ENCODE peak calls at places on chromosomes 12 and 14, in seven cellular contexts. Z is upper lobe of right lung, E is fibroblast of pulmonary artery, L is endodermal cell, Y is OCI-LY7, N is bronchial epithelial cell, W is cardiac fibroblast. G is an unnamed sample.

GRCh38 chr12:12934556-12934955 is 17.4 kb downstream of the GPRC5D start:
- DNase-seq in W (no peak), L (no peak), Z (no peak), N (no peak), Y (no peak), E (no peak), G (no peak)

GRCh38 chr12:6228535-6229223 is 28.5 kb downstream of the CD9 start:
- DNase-seq in Z (no peak), L (no peak), W (no peak), N (no peak), Y (no peak), E (no peak), G (no peak)

GRCh38 chr14:104554088-104554607 is 25.4 kb upstream of the C14orf180 start:
- DNase-seq in W (no peak), Y (no peak), E (no peak), N (no peak), Z (peak; percentile 60), L (peak; percentile 38), G (no peak)

GRCh38 chr14:75046899-75047298 is 4.4 kb downstream of the MLH3 start:
- DNase-seq in N (no peak), W (no peak), Y (no peak), E (peak; percentile 18), Z (no peak), L (no peak), G (no peak)

GRCh38 chr12:94174576-94174975 is 26.2 kb downstream of the PLXNC1 start:
- DNase-seq in E (no peak), N (no peak), L (no peak), Z (no peak), Y (peak; percentile 62), W (no peak), G (no peak)

GRCh38 chr14:76763362-76764041 is 2.2 kb downstream of the VASH1 start:
- DNase-seq in E (peak; percentile 49), W (peak; percentile 39), N (no peak), L (peak; percentile 21), Z (no peak), Y (no peak), G (no peak)

GRCh38 chr14:56953884-56954283 is 143.6 kb upstream of the OTX2 start:
- DNase-seq in Z (no peak), L (no peak), Y (no peak), E (no peak), N (no peak), W (no peak), G (no peak)

GRCh38 chr12:3207858-3208257 is 130.7 kb downstream of the TSPAN9 start:
- DNase-seq in N (no peak), E (no peak), L (peak; percentile 93), Y (no peak), W (no peak), Z (no peak), G (no peak)

GRCh38 chr12:46217686-46218508 is 50.9 kb downstream of the SLC38A1 start:
- DNase-seq in W (no peak), Y (peak; percentile 89), L (no peak), N (no peak), Z (no peak), E (no peak), G (no peak)

GRCh38 chr14:89185919-89186849 is 230.8 kb downstream of the FOXN3 start:
- DNase-seq in L (peak; percentile 61), Z (no peak), E (peak; percentile 63), N (peak; percentile 95), Y (no peak), W (peak; percentile 47), G (no peak)
- H3K4me3 ChIP-seq in L (no peak overlapping the region), Z (no peak overlapping the region), E (no peak overlapping the region), N (no peak overlapping the region), Y (no peak overlapping the region), W (no peak overlapping the region), G (no peak overlapping the region)

DNA sequence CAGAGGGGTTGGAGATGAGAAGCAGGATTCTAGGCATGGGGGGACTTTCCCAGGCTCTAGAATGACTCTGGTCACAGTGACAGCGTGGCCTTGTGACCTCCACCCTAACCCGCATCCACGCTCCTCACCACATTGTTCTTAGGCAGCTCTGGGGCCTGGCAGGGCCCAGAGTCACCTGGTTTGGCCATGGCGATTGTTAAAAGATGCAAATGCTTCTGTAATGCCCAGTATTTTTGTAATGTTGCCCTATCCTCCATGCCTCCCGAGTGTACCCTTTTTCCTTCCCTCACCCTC is 19.1 kb upstream of the EML1 start:
- DNase-seq in N (no peak), E (no peak), W (no peak), Y (no peak), Z (no peak), L (no peak), G (no peak)
- TF ChIP-seq CTCF in N (no peak), E (no peak), W (no peak), Y (no peak), Z (no peak), L (no peak), G (no peak)

DNA sequence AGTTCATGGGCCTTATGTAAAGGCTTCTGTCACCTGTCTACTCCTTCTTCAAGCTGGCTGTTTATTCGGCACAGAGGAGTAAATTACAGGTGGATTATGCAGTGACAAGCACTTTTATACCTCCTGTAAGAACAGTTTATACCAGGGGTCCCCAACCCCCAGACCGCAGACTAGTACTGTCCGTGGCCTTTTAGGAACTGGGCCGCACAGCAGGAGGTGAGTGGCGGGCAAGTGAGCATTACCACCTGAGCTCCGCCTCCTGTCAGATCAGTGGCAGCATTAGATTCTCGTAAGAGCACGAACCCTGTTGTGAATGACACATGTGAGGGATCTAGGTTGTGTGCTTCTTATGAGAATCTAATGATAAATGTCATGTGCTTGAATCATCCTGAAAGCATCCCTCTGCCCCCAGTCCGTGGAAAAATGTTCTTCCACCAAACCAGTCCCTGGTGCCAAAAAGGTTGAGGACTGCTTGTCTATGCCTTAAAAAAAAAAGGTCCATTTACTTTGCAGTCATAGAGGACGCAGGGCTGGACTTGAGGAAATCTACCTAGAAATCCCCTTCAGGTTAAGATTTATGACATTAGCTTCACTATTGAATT is 78.8 kb downstream of the ETV6 start:
- DNase-seq in Y (no peak), N (no peak), L (peak; percentile 71), E (no peak), Z (no peak), W (no peak), G (no peak)
- H3K4me3 ChIP-seq in Y (peak overlapping the region; percentile 8), N (no peak overlapping the region), L (no peak overlapping the region), E (no peak overlapping the region), Z (no peak overlapping the region), W (no peak overlapping the region), G (no peak overlapping the region)

GRCh38 chr14:71050227-71050823 is 143.1 kb downstream of the PCNX1 start:
- DNase-seq in W (peak; percentile 32), N (peak; percentile 38), E (peak; percentile 33), Z (no peak), Y (peak; percentile 21), L (no peak), G (no peak)
- TF ChIP-seq CTCF in W (peak; percentile 49), N (peak; percentile 24), E (peak; percentile 50), Z (peak; percentile 31), Y (peak; percentile 73), L (peak; percentile 72), G (peak; percentile 29)

DNA sequence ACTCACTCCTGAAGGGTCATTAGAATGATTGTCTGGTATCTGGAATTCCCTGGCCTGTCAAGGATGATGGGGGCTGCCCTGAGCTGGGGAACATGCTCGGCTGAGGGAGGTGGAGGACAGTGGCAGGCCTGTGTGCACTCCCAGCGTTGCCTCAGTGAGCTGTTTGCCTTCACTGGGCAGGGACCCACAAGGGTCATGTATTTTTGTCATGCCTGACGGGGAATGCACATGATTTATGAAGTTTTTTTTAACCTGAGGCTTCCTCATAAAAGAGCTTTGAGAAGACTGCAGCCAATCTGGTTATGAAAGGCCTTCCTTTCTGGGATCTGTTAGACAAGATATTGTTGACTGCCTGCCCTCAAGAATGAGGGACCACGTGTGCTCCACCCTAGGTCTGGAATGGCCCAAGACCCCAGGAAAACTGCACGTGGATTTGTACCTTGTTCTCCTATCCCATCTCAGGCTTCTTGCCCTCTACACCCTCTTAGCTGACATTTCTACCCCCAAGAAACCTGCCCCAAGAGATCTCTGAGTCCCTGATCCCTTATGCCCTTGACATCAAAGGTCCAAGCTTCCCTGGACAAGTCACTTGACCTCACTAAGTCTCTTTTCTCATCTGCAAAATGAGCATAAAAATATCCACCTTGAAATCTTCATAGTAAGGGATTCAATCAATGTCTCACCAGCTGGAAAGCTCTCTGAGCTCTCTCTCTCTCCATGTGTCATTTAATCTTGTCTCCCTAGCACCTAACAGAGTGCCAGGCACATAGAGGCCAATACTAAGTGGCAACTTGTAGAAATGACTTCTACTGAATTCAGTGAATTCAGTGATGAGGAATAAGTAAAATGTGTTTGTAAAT is 24.5 kb upstream of the COL2A1 start:
- DNase-seq in W (no peak), N (no peak), Y (no peak), Z (no peak), E (no peak), L (no peak), G (no peak)
- H3K4me3 ChIP-seq in W (no peak overlapping the region), N (no peak overlapping the region), Y (no peak overlapping the region), Z (no peak overlapping the region), E (no peak overlapping the region), L (no peak overlapping the region), G (no peak overlapping the region)

GRCh38 chr14:97299661-97300060 is 502.5 kb downstream of the VRK1 start:
- DNase-seq in Z (no peak), Y (no peak), E (no peak), L (peak; percentile 74), N (no peak), W (no peak), G (no peak)
- TF ChIP-seq CTCF in Z (peak; percentile 14), Y (peak; percentile 23), E (no peak), L (peak; percentile 82), N (no peak), W (no peak), G (peak; percentile 38)

DNA sequence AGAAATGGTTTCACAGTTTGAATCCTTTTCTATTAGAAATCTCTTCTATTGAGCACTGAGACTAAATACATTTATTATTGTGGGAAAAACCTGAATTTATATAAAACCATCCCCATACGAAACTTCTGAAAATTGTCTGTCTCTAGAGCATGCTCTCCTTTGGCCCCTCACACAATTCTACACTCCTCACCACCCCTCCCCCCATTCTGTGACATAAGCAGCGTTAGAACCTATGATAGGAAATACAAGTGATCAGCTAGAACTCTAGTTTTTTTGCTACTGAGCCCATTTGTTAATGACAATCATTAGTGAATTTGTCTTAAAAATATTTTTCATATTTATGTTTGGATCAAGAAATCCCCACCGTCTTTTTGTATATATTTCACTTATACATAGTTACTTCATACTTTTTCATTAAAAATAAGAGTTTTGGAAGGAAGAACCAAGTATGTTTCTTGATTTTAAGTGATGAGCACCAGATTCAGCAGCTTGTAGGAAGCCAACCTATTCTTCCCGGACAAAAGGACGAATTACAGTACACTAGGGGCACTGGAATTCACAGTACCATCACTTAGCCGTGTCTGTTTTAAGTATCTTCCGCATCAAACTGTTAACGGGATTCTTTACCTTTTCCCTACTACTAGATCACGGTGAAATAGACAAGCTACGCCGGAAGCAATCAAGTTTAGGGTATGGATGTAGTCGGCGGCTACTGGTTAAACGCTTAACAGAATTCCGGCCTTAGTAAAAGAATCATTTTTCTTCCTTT is 724 bp downstream of the GTSF1 start:
- DNase-seq in Z (no peak), Y (no peak), E (no peak), N (no peak), L (no peak), W (no peak), G (no peak)
- H3K4me3 ChIP-seq in Z (no peak overlapping the region), Y (peak overlapping the region; percentile 74), E (no peak overlapping the region), N (no peak overlapping the region), L (no peak overlapping the region), W (no peak overlapping the region), G (no peak overlapping the region)

DNA sequence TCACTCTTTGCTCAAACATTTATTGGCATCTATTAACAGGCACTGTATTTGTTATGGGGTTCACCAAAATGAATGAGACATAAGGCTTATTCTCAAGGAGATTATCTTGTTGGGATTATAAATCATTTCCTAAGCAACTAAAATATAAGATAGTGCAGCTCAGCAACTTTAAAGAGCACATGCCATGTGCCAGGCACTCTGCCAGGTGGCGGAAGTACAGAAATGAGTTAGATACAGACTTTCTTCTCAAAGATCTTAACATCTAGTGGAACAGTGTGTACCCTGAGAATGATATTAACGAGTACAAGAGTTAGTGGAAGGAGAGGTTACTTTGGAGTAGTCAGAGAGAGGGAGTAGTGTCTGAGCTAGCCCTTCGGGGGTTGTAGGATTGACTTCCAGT is 28.4 kb upstream of the TOMM20L start:
- DNase-seq in E (peak; percentile 4), N (no peak), Z (no peak), Y (no peak), L (no peak), W (peak; percentile 21), G (no peak)
- TF ChIP-seq CTCF in E (no peak), N (no peak), Z (no peak), Y (no peak), L (no peak), W (no peak), G (no peak)